ENCODE peak calls at places on chromosomes 11 and 22, in ten cellular contexts. D, J, L, K, T, P, F, X, Z and G are unnamed samples.

GRCh38 chr11:59560290-59560701 is 49.0 kb downstream of the OR4D9 start:
- DNase-seq in D (peak), J (peak), X (peak), L (peak), Z (no peak), T (peak), F (peak), P (peak), K (no peak), G (peak)

GRCh38 chr11:103993502-103993901 is 42.9 kb upstream of the DDI1 start:
- DNase-seq in Z (no peak), D (no peak), T (peak), L (no peak), X (no peak), F (no peak), P (no peak), K (no peak), J (peak), G (no peak)

GRCh38 chr11:13760115-13760514 is 91.6 kb downstream of the FAR1 start:
- DNase-seq in J (peak), X (no peak), D (no peak), L (no peak), Z (no peak), P (no peak), K (no peak), T (no peak), F (no peak), G (no peak)

GRCh38 chr11:64339754-64340408 is at the start of gene CCDC88B:
- DNase-seq in X (no peak), Z (no peak), T (no peak), F (peak), L (no peak), J (no peak), D (no peak), K (peak), P (no peak), G (no peak)

GRCh38 chr11:73159981-73160777 is 18.1 kb upstream of the FCHSD2 start:
- DNase-seq in L (no peak), T (no peak), F (no peak), X (no peak), Z (no peak), D (no peak), K (no peak), J (no peak), P (no peak), G (no peak)

GRCh38 chr11:46321757-46322156 is 25.5 kb upstream of the DGKZ start:
- DNase-seq in Z (no peak), P (no peak), D (no peak), L (no peak), T (no peak), F (peak), J (no peak), K (no peak), X (no peak), G (peak)

GRCh38 chr11:59550842-59551650 is 39.7 kb downstream of the OR4D9 start:
- DNase-seq in P (no peak), J (peak), X (peak), L (peak), Z (peak), F (peak), T (peak), D (peak), K (no peak), G (peak)

GRCh38 chr11:116460156-116460965 is 312.4 kb downstream of the BUD13 start:
- DNase-seq in K (no peak), T (no peak), P (no peak), F (no peak), D (no peak), J (no peak), X (no peak), L (no peak), Z (no peak), G (no peak)

GRCh38 chr11:108748971-108749370 is 84.1 kb downstream of the DDX10 start:
- DNase-seq in D (no peak), Z (no peak), F (no peak), L (no peak), X (no peak), T (no peak), J (no peak), K (no peak), P (no peak), G (no peak)

GRCh38 chr11:32888805-32889204 is 3.8 kb upstream of the QSER1 start:
- DNase-seq in J (peak), P (no peak), F (no peak), Z (no peak), T (peak), L (no peak), K (no peak), D (no peak), X (no peak), G (no peak)

GRCh38 chr11:2806351-2807058 is 79.1 kb downstream of the CDKN1C start:
- DNase-seq in L (no peak), K (no peak), D (no peak), J (no peak), Z (no peak), F (no peak), P (no peak), X (no peak), T (no peak), G (peak)

GRCh38 chr11:113584371-113584770 is 109.2 kb upstream of the DRD2 start:
- DNase-seq in D (no peak), J (no peak), P (no peak), X (no peak), T (no peak), F (no peak), L (no peak), Z (no peak), K (no peak), G (no peak)

GRCh38 chr11:31106326-31106725 is 263.2 kb downstream of the DCDC1 start:
- DNase-seq in F (no peak), K (no peak), L (no peak), X (peak), P (no peak), Z (no peak), J (no peak), T (no peak), D (no peak), G (no peak)

GRCh38 chr22:38412435-38413084 is 42.4 kb downstream of the KCNJ4 start:
- DNase-seq in X (no peak), P (no peak), J (no peak), T (no peak), D (no peak), F (no peak), K (peak), Z (no peak), L (peak), G (no peak)

GRCh38 chr11:2951235-2952110 is 22.3 kb upstream of the PHLDA2 start:
- DNase-seq in Z (no peak), D (no peak), P (no peak), F (peak), J (peak), X (no peak), K (no peak), T (peak), L (no peak), G (no peak)

GRCh38 chr11:111245425-111245824 is at the start of gene POU2AF2:
- DNase-seq in X (no peak), J (no peak), L (no peak), K (no peak), T (no peak), D (no peak), F (no peak), P (no peak), Z (no peak), G (no peak)

GRCh38 chr11:123186291-123186690 is 8.8 kb downstream of the CLMP start:
- DNase-seq in J (no peak), P (no peak), T (no peak), F (no peak), D (no peak), Z (no peak), K (no peak), L (peak), X (no peak), G (no peak)

GRCh38 chr11:95338430-95338991 is 107.5 kb upstream of the SESN3 start:
- DNase-seq in F (no peak), Z (peak), D (no peak), P (no peak), X (peak), K (no peak), L (no peak), J (peak), T (peak), G (no peak)

GRCh38 chr11:78416285-78417174 is 1.1 kb downstream of the GAB2 start:
- DNase-seq in P (peak), D (peak), Z (peak), F (peak), L (peak), X (peak), J (peak), T (peak), K (peak), G (peak)

GRCh38 chr11:46202696-46203391 is 74.6 kb upstream of the CREB3L1 start:
- DNase-seq in F (no peak), J (no peak), Z (no peak), K (no peak), T (no peak), X (no peak), D (no peak), L (no peak), P (no peak), G (no peak)

GRCh38 chr11:65854161-65854592 is 3.8 kb downstream of the CFL1 start:
- DNase-seq in D (no peak), F (no peak), Z (no peak), J (no peak), P (no peak), K (no peak), X (no peak), L (no peak), T (no peak), G (peak)

GRCh38 chr22:33337524-33337923 is 279.3 kb upstream of the SYN3 start:
- DNase-seq in F (no peak), X (no peak), D (peak), L (no peak), Z (no peak), P (no peak), K (no peak), J (no peak), T (no peak), G (peak)

GRCh38 chr22:49241174-49241851 is 586.4 kb downstream of the BRD1 start:
- DNase-seq in J (no peak), X (no peak), L (no peak), K (no peak), T (no peak), Z (no peak), F (no peak), D (no peak), P (no peak), G (no peak)

GRCh38 chr22:30654361-30654760 is 13.3 kb downstream of the DUSP18 start:
- DNase-seq in T (no peak), X (no peak), K (no peak), P (no peak), L (no peak), J (no peak), D (no peak), F (no peak), Z (no peak), G (no peak)

GRCh38 chr11:130882138-130882551 is 34.1 kb downstream of the SNX19 start:
- DNase-seq in F (no peak), X (no peak), Z (no peak), K (no peak), T (peak), J (no peak), D (no peak), L (no peak), P (no peak), G (no peak)

GRCh38 chr11:43575931-43576833 is 104.4 kb upstream of the HSD17B12 start:
- DNase-seq in D (no peak), Z (no peak), L (no peak), X (no peak), T (peak), F (peak), J (no peak), K (no peak), P (no peak), G (no peak)

GRCh38 chr11:33072465-33072864 is 33.1 kb downstream of the TCP11L1 start:
- DNase-seq in T (no peak), L (no peak), D (no peak), K (no peak), J (no peak), F (no peak), X (no peak), P (no peak), Z (no peak), G (no peak)

GRCh38 chr22:48803993-48804810 is 1023.5 kb downstream of the BRD1 start:
- DNase-seq in X (no peak), J (no peak), T (no peak), P (no peak), D (no peak), K (no peak), F (no peak), L (no peak), Z (no peak), G (no peak)

GRCh38 chr11:34650528-34650927 is 29.6 kb downstream of the EHF start:
- DNase-seq in P (no peak), L (no peak), F (peak), Z (no peak), K (peak), J (peak), T (peak), X (no peak), D (no peak), G (no peak)

GRCh38 chr11:115653926-115654325 is 149.7 kb upstream of the CADM1 start:
- DNase-seq in F (no peak), L (no peak), Z (no peak), K (no peak), T (no peak), P (no peak), D (no peak), X (no peak), J (no peak), G (no peak)

GRCh38 chr11:73384531-73384870 is 8.3 kb downstream of the RELT start:
- DNase-seq in P (no peak), K (no peak), Z (no peak), D (no peak), F (no peak), J (no peak), T (no peak), X (no peak), L (no peak), G (no peak)

GRCh38 chr11:44787981-44788380 is 61.2 kb downstream of the TSPAN18 start:
- DNase-seq in P (no peak), J (no peak), Z (no peak), K (no peak), T (no peak), F (no peak), X (no peak), L (no peak), D (no peak), G (no peak)

GRCh38 chr22:32745251-32745995 is 56.1 kb upstream of the TIMP3 start:
- DNase-seq in P (no peak), L (peak), D (no peak), X (no peak), K (no peak), F (peak), Z (no peak), J (peak), T (peak), G (peak)

GRCh38 chr11:112380464-112380863 is 119.8 kb upstream of the PLET1 start:
- DNase-seq in X (no peak), T (no peak), Z (no peak), J (no peak), D (no peak), L (no peak), P (no peak), K (no peak), F (no peak), G (no peak)

GRCh38 chr11:132234878-132235277 is 864.5 kb downstream of the NTM start:
- DNase-seq in X (no peak), K (no peak), F (no peak), Z (no peak), J (peak), D (no peak), T (peak), L (no peak), P (no peak), G (no peak)

GRCh38 chr11:65275906-65276305 is 14.1 kb downstream of the POLA2 start:
- DNase-seq in P (peak), J (no peak), Z (no peak), T (no peak), X (no peak), D (no peak), L (no peak), K (no peak), F (no peak), G (peak)

GRCh38 chr11:47906066-47906465 is 57.9 kb upstream of the NUP160 start:
- DNase-seq in L (no peak), F (no peak), T (no peak), D (no peak), J (no peak), Z (no peak), X (no peak), P (no peak), K (no peak), G (no peak)